ENCODE peak calls at places on chromosome 17, in five cellular contexts. M, V, T, B and G are unnamed samples.

GRCh38 chr17:49574945-49575523 is 637 bp upstream of the NXPH3 start:
- DNase-seq in M (no peak), V (no peak), T (no peak), B (peak), G (no peak)

GRCh38 chr17:14471052-14471451 is 170.2 kb downstream of the HS3ST3B1 start:
- DNase-seq in M (no peak), V (peak), T (peak), B (no peak), G (no peak)

GRCh38 chr17:83057793-83058477 is 21.5 kb upstream of the METRNL start:
- DNase-seq in M (no peak), V (no peak), T (no peak), B (peak), G (no peak)

GRCh38 chr17:7081341-7082062 is 1.5 kb upstream of the CLEC10A start:
- DNase-seq in M (no peak), V (no peak), T (no peak), B (no peak), G (no peak)

GRCh38 chr17:59668816-59669215 is 38.4 kb downstream of the PTRH2 start:
- DNase-seq in M (no peak), V (peak), T (no peak), B (no peak), G (no peak)

GRCh38 chr17:68783861-68784260 is 171.3 kb downstream of the ABCA8 start:
- DNase-seq in M (no peak), V (no peak), T (no peak), B (no peak), G (no peak)

GRCh38 chr17:41322264-41322902 is 6.9 kb upstream of the KRTAP17-1 start:
- DNase-seq in M (no peak), V (peak), T (peak), B (no peak), G (peak)

GRCh38 chr17:70405492-70406220 is 236.3 kb downstream of the KCNJ2 start:
- DNase-seq in M (no peak), V (peak), T (peak), B (no peak), G (peak)

GRCh38 chr17:81930142-81931125 is 2.9 kb upstream of the MAFG start:
- DNase-seq in M (no peak), V (no peak), T (no peak), B (no peak), G (peak)

GRCh38 chr17:33776903-33777302 is 478.2 kb upstream of the CCL2 start:
- DNase-seq in M (no peak), V (no peak), T (no peak), B (no peak), G (no peak)

GRCh38 chr17:31051517-31051916 is 43.3 kb upstream of the NF1 start:
- DNase-seq in M (no peak), V (no peak), T (no peak), B (no peak), G (no peak)

GRCh38 chr17:9095390-9095789 is 74.1 kb downstream of the NTN1 start:
- DNase-seq in M (no peak), V (no peak), T (no peak), B (no peak), G (no peak)

GRCh38 chr17:47615766-47616424 is 33.8 kb upstream of the KPNB1 start:
- DNase-seq in M (no peak), V (peak), T (no peak), B (no peak), G (peak)

GRCh38 chr17:47694018-47694817 is at the start of gene TBKBP1:
- DNase-seq in M (no peak), V (peak), T (no peak), B (peak), G (peak)

GRCh38 chr17:81253358-81254131 is 14.4 kb downstream of the NDUFAF8 start:
- DNase-seq in M (no peak), V (peak), T (peak), B (no peak), G (peak)

GRCh38 chr17:69669441-69670178 is 255.1 kb downstream of the MAP2K6 start:
- DNase-seq in M (no peak), V (no peak), T (no peak), B (no peak), G (no peak)

GRCh38 chr17:59505610-59506276 is 59.7 kb upstream of the DHX40 start:
- DNase-seq in M (no peak), V (no peak), T (no peak), B (no peak), G (no peak)

GRCh38 chr17:63696381-63696961 is 3.5 kb downstream of the LIMD2 start:
- DNase-seq in M (no peak), V (peak), T (no peak), B (no peak), G (peak)

GRCh38 chr17:58335779-58336455 is 7.3 kb upstream of the TSPOAP1 start:
- DNase-seq in M (no peak), V (no peak), T (no peak), B (peak), G (no peak)

GRCh38 chr17:68381076-68381900 is 76.0 kb downstream of the WIPI1 start:
- DNase-seq in M (no peak), V (peak), T (peak), B (peak), G (no peak)

GRCh38 chr17:43106552-43106951 is 18.6 kb downstream of the BRCA1 start:
- DNase-seq in M (no peak), V (no peak), T (no peak), B (no peak), G (no peak)
- TF ChIP-seq CTCF in M (no peak), V (no peak), T (no peak), B (no peak), G (no peak)

GRCh38 chr17:28318759-28319660 is at the start of gene TMEM97:
- DNase-seq in M (peak), V (peak), T (peak), B (peak), G (peak)
- TF ChIP-seq CTCF in M (peak), V (peak), T (no peak), B (peak), G (peak)

DNA sequence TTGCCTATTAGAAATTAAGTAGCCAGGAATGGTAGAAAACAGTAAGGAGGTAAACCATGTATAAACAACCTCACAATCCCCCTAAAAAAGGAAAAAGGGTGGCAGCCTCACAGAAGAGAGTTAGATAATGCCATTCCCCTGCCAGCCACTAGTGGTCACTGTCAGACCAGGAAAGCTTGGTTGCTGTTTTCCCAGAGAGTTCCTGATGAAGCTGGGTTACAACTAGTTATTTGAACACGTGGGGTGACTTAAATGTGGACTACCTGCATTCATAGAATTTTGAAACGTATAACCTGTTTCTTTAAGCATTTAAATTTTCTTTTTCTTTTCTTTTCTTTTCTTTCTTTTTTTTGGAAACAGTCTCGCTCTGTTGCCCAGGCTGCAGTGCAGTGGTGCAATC is 5.8 kb downstream of the GPRC5C start:
- DNase-seq in M (no peak), V (no peak), T (no peak), B (no peak), G (no peak)
- TF ChIP-seq CTCF in M (peak), V (peak), T (no peak), B (peak), G (peak)

GRCh38 chr17:64736804-64737492 is 74.8 kb upstream of the SMURF2 start:
- DNase-seq in M (no peak), V (peak), T (no peak), B (no peak), G (no peak)
- TF ChIP-seq CTCF in M (peak), V (peak), T (peak), B (peak), G (peak)

DNA sequence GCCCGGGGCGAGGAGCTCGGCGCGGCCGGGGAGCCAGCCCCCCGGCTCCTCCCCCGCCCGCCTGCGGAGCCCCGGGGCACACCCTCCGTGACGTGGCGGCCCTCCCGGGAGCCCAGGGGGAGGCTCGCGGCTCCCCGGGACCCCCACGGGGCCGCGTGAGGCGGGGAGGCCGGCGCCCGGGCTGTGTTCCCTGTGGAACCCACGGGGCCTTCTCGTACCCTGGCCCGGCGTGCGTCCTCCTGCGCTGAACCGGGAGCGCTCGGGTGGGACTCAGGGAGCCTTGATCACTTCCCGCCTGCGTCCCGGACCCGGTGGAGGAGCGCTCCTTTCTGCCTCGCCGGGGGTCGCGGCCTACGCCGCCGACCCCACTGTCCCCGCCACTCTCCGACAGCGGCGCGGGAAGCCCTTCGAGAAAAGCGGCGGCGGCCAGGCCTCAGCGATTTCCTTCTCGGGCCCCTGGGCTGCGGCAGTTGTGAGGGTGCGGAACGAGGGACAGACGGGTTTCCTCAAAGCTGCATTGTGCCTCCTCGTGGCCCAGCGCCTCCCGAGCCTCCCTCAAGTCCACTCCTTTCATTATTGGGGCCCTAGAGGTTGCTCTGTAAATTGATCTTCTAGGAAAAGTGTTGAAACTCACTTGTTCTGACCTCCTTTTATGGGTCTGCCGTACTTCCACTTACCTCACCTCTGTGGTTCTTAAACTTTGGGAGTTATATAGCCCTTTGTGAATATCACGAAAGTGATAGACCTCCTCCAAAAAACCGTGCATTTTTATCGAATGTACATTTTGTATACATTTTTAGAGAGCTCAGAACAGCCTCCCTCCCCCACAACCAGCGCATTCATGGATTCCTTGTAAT is 597 bp downstream of the LIG3 start:
- DNase-seq in M (peak), V (peak), T (no peak), B (peak), G (peak)
- TF ChIP-seq CTCF in M (peak), V (peak), T (peak), B (peak), G (peak)

GRCh38 chr17:27756467-27757371 is 43.6 kb downstream of the NOS2 start:
- DNase-seq in M (no peak), V (peak), T (peak), B (peak), G (peak)
- TF ChIP-seq CTCF in M (peak), V (peak), T (peak), B (peak), G (peak)